ENCODE peak calls at places on chromosomes 2 and 18, in six cellular contexts. C is AG10803; P is fibroblast of the aortic adventitia; J is stimulated activated CD8-positive, alpha-beta memory T cell treated with anti-CD3 and anti-CD28 coated beads, Interleukin-12 subunit alpha, Interleukin-12 subunit beta, amount 100 ng/mL, for 4 hours; W is ELR; D is progenitor cell of endocrine pancreas. N is an unnamed sample.

GRCh38 chr2:113181491-113182051 is 7.8 kb downstream of the PSD4 start:
- DNase-seq in J (no peak), P (no peak), C (no peak), W (no peak), D (no peak), N (no peak)

GRCh38 chr2:234437642-234438321 is 59.1 kb downstream of the ARL4C start:
- DNase-seq in W (no peak), J (no peak), P (no peak), C (no peak), D (no peak), N (no peak)

GRCh38 chr2:9307505-9307904 is 100.9 kb downstream of the ASAP2 start:
- DNase-seq in J (no peak), P (no peak), D (no peak), C (no peak), W (no peak), N (no peak)

GRCh38 chr2:32632089-32632488 is 4.2 kb downstream of the TTC27 start:
- DNase-seq in D (no peak), P (peak; percentile 21), W (peak; percentile 66), C (peak; percentile 18), J (no peak), N (no peak)

GRCh38 chr2:7758065-7758759 is 841.0 kb downstream of the RNF144A start:
- DNase-seq in D (no peak), C (peak; percentile 93), J (no peak), W (no peak), P (no peak), N (peak; percentile 70)

GRCh38 chr18:59478591-59478990 is 119.5 kb upstream of the LMAN1 start:
- DNase-seq in C (peak; percentile 87), W (no peak), J (no peak), P (peak; percentile 68), D (no peak), N (no peak)

GRCh38 chr2:231088779-231089178 is 32.1 kb downstream of the PSMD1 start:
- DNase-seq in C (no peak), W (no peak), P (no peak), D (no peak), J (no peak), N (no peak)

GRCh38 chr18:77098033-77098432 is 34.5 kb downstream of the MBP start:
- DNase-seq in J (no peak), C (peak; percentile 44), W (peak; percentile 40), P (peak; percentile 73), D (no peak), N (no peak)

GRCh38 chr2:3105814-3106569 is 271.6 kb downstream of the EIPR1 start:
- DNase-seq in D (no peak), J (no peak), C (no peak), W (no peak), P (no peak), N (peak; percentile 2)

GRCh38 chr18:49944681-49945080 is 131.3 kb upstream of the ACAA2 start:
- DNase-seq in C (no peak), P (peak; percentile 11), D (no peak), W (no peak), J (no peak), N (no peak)

GRCh38 chr18:26003391-26003790 is 87.0 kb downstream of the SS18 start:
- DNase-seq in J (no peak), W (no peak), C (no peak), D (no peak), P (peak; percentile 27), N (no peak)

GRCh38 chr2:127020536-127020935 is 86.4 kb downstream of the BIN1 start:
- DNase-seq in P (no peak), D (no peak), W (no peak), C (no peak), J (no peak), N (no peak)

GRCh38 chr2:205746408-205746785 is 64.1 kb downstream of the NRP2 start:
- DNase-seq in C (no peak), P (no peak), W (no peak), J (no peak), D (no peak), N (no peak)

GRCh38 chr2:30686669-30687068 is 120.6 kb downstream of the CAPN13 start:
- DNase-seq in J (no peak), D (no peak), C (no peak), W (no peak), P (no peak), N (no peak)

GRCh38 chr2:173286153-173286809 is 68.4 kb upstream of the CDCA7 start:
- DNase-seq in D (no peak), P (no peak), J (no peak), C (no peak), W (peak; percentile 25), N (no peak)

GRCh38 chr2:88170472-88170892 is 336 bp downstream of the THNSL2 start:
- DNase-seq in D (no peak), J (no peak), P (peak; percentile 18), C (no peak), W (peak; percentile 20), N (peak; percentile 31)

GRCh38 chr2:112433932-112434730 is 686 bp upstream of the RGPD8 start:
- DNase-seq in W (peak; percentile 1), P (no peak), C (no peak), J (no peak), D (no peak), N (no peak)

GRCh38 chr2:240974771-240975572 is 23.4 kb upstream of the SNED1 start:
- DNase-seq in J (no peak), C (peak; percentile 34), W (peak; percentile 28), D (no peak), P (no peak), N (no peak)

GRCh38 chr2:179579744-179580143 is 281.7 kb downstream of the ZNF385B start:
- DNase-seq in D (no peak), J (no peak), P (no peak), C (peak; percentile 12), W (no peak), N (no peak)

GRCh38 chr2:174112073-174112472 is 136.3 kb downstream of the OLA1 start:
- DNase-seq in P (no peak), J (no peak), D (no peak), W (no peak), C (no peak), N (no peak)

GRCh38 chr18:22504251-22504650 is 86.5 kb upstream of the CTAGE1 start:
- DNase-seq in C (no peak), D (no peak), J (no peak), W (no peak), P (peak; percentile 22), N (no peak)

GRCh38 chr2:26608557-26608956 is 32.6 kb downstream of the CIB4 start:
- DNase-seq in D (no peak), C (no peak), J (no peak), P (no peak), W (no peak), N (no peak)

GRCh38 chr18:76932026-76932819 is 109.9 kb downstream of the ZNF236 start:
- DNase-seq in D (no peak), P (peak; percentile 56), W (no peak), J (no peak), C (peak; percentile 56), N (no peak)

GRCh38 chr2:129870646-129871335 is 108.7 kb upstream of the RAB6C start:
- DNase-seq in P (peak; percentile 17), C (no peak), W (no peak), J (no peak), D (no peak), N (no peak)

GRCh38 chr2:201411421-201411820 is 39.8 kb downstream of the TRAK2 start:
- DNase-seq in P (peak; percentile 88), D (no peak), J (no peak), W (no peak), C (peak; percentile 90), N (peak; percentile 41)

GRCh38 chr2:6943971-6944370 is 26.8 kb downstream of the RNF144A start:
- DNase-seq in W (no peak), C (no peak), D (no peak), J (no peak), P (no peak), N (no peak)

GRCh38 chr2:176473177-176473576 is 203.9 kb downstream of the MTX2 start:
- DNase-seq in D (no peak), W (peak; percentile 40), J (no peak), C (peak; percentile 55), P (peak; percentile 51), N (peak; percentile 57)

GRCh38 chr2:228474466-228474865 is 293.0 kb upstream of the SPHKAP start:
- DNase-seq in W (peak; percentile 41), J (no peak), D (no peak), C (peak; percentile 38), P (peak; percentile 68), N (peak; percentile 33)

GRCh38 chr2:240337028-240337427 is 98.4 kb upstream of the GPC1 start:
- DNase-seq in J (no peak), C (no peak), D (no peak), W (no peak), P (no peak), N (no peak)

GRCh38 chr2:27724905-27725693 is 46.4 kb upstream of the MRPL33 start:
- DNase-seq in P (peak; percentile 53), W (peak; percentile 53), D (no peak), C (peak; percentile 54), J (no peak), N (peak; percentile 66)

GRCh38 chr2:83696838-83697237 is 762.2 kb downstream of the SUCLG1 start:
- DNase-seq in C (no peak), W (no peak), J (no peak), P (no peak), D (no peak), N (no peak)

N was measured in GM03348.